ENCODE peak calls at places on chromosomes 11 and 22, in nine cellular contexts. F, P, G, E, S, O, L, W and M are unnamed samples.

GRCh38 chr11:67271548-67272284 is 5.4 kb downstream of the GRK2 start:
- DNase-seq in F (no peak), E (peak), O (no peak), L (no peak), S (peak), P (no peak), G (peak), W (no peak), M (no peak)

GRCh38 chr11:28476053-28476452 is 367.9 kb downstream of the METTL15 start:
- DNase-seq in L (no peak), P (no peak), W (no peak), O (no peak), F (no peak), S (no peak), E (no peak), G (no peak), M (no peak)

GRCh38 chr11:84671325-84672019 is 955.7 kb downstream of the DLG2 start:
- DNase-seq in W (peak), E (no peak), F (no peak), G (no peak), O (no peak), L (no peak), S (no peak), P (no peak), M (no peak)

GRCh38 chr11:37089439-37089838 is 491.4 kb upstream of the RAG2 start:
- DNase-seq in L (no peak), E (no peak), F (no peak), P (no peak), W (no peak), G (no peak), S (no peak), O (no peak), M (no peak)

GRCh38 chr22:23248583-23248982 is 68.3 kb downstream of the BCR start:
- DNase-seq in L (no peak), W (peak), G (no peak), S (no peak), F (no peak), O (no peak), P (no peak), E (no peak), M (no peak)

GRCh38 chr11:91100432-91100831 is 877.6 kb upstream of the CHORDC1 start:
- DNase-seq in L (no peak), F (no peak), W (no peak), E (no peak), G (no peak), S (no peak), P (no peak), O (no peak), M (no peak)

GRCh38 chr11:62925745-62926668 is 4.8 kb upstream of the CHRM1 start:
- DNase-seq in P (no peak), W (no peak), L (no peak), G (no peak), O (no peak), F (no peak), E (no peak), S (no peak), M (no peak)

GRCh38 chr22:41925783-41926460 is 684 bp downstream of the TNFRSF13C start:
- DNase-seq in P (no peak), E (peak), W (no peak), G (peak), S (no peak), F (peak), L (peak), O (peak), M (no peak)

GRCh38 chr22:27170491-27170890 is 513.1 kb downstream of the MIAT start:
- DNase-seq in P (peak), F (peak), G (no peak), W (no peak), O (no peak), L (no peak), E (peak), S (no peak), M (no peak)

GRCh38 chr11:60482361-60482760 is 10.2 kb upstream of the MS4A12 start:
- DNase-seq in L (no peak), E (peak), W (no peak), F (no peak), O (no peak), S (peak), G (no peak), P (no peak), M (no peak)